ENCODE peak calls at places on chromosomes 3 and 15, in four cellular contexts. One of them, this sample, is unnamed.

GRCh38 chr15:31306426-31307269 is 20.0 kb upstream of the KLF13 start:
- DNase-seq in CD8-positive, alpha-beta memory T cell: no peak
- DNase-seq in heart left ventricle: peak; percentile 83
- DNase-seq in D341Med: no peak
- DNase-seq in this sample: no peak

GRCh38 chr3:182794455-182794773 is 1.1 kb downstream of the ATP11B start:
- DNase-seq in D341Med: no peak
- DNase-seq in heart left ventricle: no peak
- DNase-seq in CD8-positive, alpha-beta memory T cell: peak; percentile 13
- DNase-seq in this sample: no peak

GRCh38 chr3:156803949-156804741 is 22.0 kb upstream of the LEKR1 start:
- DNase-seq in CD8-positive, alpha-beta memory T cell: no peak
- DNase-seq in heart left ventricle: no peak
- DNase-seq in D341Med: no peak
- DNase-seq in this sample: no peak

GRCh38 chr3:82493858-82494257 is 732.4 kb upstream of the GBE1 start:
- DNase-seq in heart left ventricle: no peak
- DNase-seq in CD8-positive, alpha-beta memory T cell: no peak
- DNase-seq in D341Med: no peak
- DNase-seq in this sample: no peak

GRCh38 chr3:159059395-159059794 is 257.5 kb downstream of the MFSD1 start:
- DNase-seq in heart left ventricle: no peak
- DNase-seq in D341Med: no peak
- DNase-seq in CD8-positive, alpha-beta memory T cell: no peak
- DNase-seq in this sample: no peak

GRCh38 chr3:113802795-113803455 is 35.7 kb upstream of the GRAMD1C start:
- DNase-seq in heart left ventricle: no peak
- DNase-seq in D341Med: no peak
- DNase-seq in CD8-positive, alpha-beta memory T cell: no peak
- DNase-seq in this sample: no peak

GRCh38 chr3:173371848-173372487 is 25.6 kb upstream of the NLGN1 start:
- DNase-seq in D341Med: peak; percentile 50
- DNase-seq in CD8-positive, alpha-beta memory T cell: no peak
- DNase-seq in heart left ventricle: peak; percentile 41
- DNase-seq in this sample: peak; percentile 34

GRCh38 chr3:71150293-71150954 is 433.1 kb downstream of the FOXP1 start:
- DNase-seq in D341Med: no peak
- DNase-seq in CD8-positive, alpha-beta memory T cell: no peak
- DNase-seq in heart left ventricle: no peak
- DNase-seq in this sample: peak; percentile 27

GRCh38 chr15:45276851-45277250 is 24.8 kb downstream of the SLC28A2 start:
- DNase-seq in D341Med: no peak
- DNase-seq in heart left ventricle: no peak
- DNase-seq in CD8-positive, alpha-beta memory T cell: peak; percentile 11
- DNase-seq in this sample: peak; percentile 21

GRCh38 chr15:75342221-75342620 is 4.6 kb upstream of the NEIL1 start:
- DNase-seq in D341Med: no peak
- DNase-seq in CD8-positive, alpha-beta memory T cell: no peak
- DNase-seq in heart left ventricle: peak; percentile 2
- DNase-seq in this sample: no peak

GRCh38 chr15:81024265-81024875 is 23.6 kb downstream of the TLNRD1 start:
- DNase-seq in heart left ventricle: no peak
- DNase-seq in D341Med: no peak
- DNase-seq in CD8-positive, alpha-beta memory T cell: no peak
- DNase-seq in this sample: no peak

GRCh38 chr15:101451192-101451799 is 38.2 kb downstream of the PCSK6 start:
- DNase-seq in D341Med: no peak
- DNase-seq in CD8-positive, alpha-beta memory T cell: no peak
- DNase-seq in heart left ventricle: peak; percentile 87
- DNase-seq in this sample: no peak

GRCh38 chr15:30044377-30044776 is 38.4 kb upstream of the GOLGA8J start:
- DNase-seq in CD8-positive, alpha-beta memory T cell: no peak
- DNase-seq in D341Med: no peak
- DNase-seq in heart left ventricle: no peak
- DNase-seq in this sample: no peak

GRCh38 chr15:41334293-41335120 is 1.8 kb downstream of the NUSAP1 start:
- DNase-seq in D341Med: no peak
- DNase-seq in CD8-positive, alpha-beta memory T cell: no peak
- DNase-seq in heart left ventricle: no peak
- DNase-seq in this sample: no peak

GRCh38 chr3:171687064-171687463 is 123.2 kb downstream of the PLD1 start:
- DNase-seq in D341Med: no peak
- DNase-seq in heart left ventricle: no peak
- DNase-seq in CD8-positive, alpha-beta memory T cell: no peak
- DNase-seq in this sample: no peak

GRCh38 chr3:141360888-141361598 is 7.3 kb upstream of the ZBTB38 start:
- DNase-seq in heart left ventricle: no peak
- DNase-seq in CD8-positive, alpha-beta memory T cell: peak; percentile 24
- DNase-seq in D341Med: peak; percentile 57
- DNase-seq in this sample: peak; percentile 90

GRCh38 chr3:40470706-40471105 is 6.2 kb upstream of the ZNF619 start:
- DNase-seq in heart left ventricle: no peak
- DNase-seq in D341Med: no peak
- DNase-seq in CD8-positive, alpha-beta memory T cell: no peak
- DNase-seq in this sample: no peak

GRCh38 chr15:85649372-85649771 is 145.4 kb downstream of the KLHL25 start:
- DNase-seq in D341Med: no peak
- DNase-seq in heart left ventricle: no peak
- DNase-seq in CD8-positive, alpha-beta memory T cell: peak; percentile 6
- DNase-seq in this sample: peak; percentile 90

GRCh38 chr3:72445827-72446405 is 402.3 kb downstream of the SHQ1 start:
- DNase-seq in heart left ventricle: no peak
- DNase-seq in CD8-positive, alpha-beta memory T cell: no peak
- DNase-seq in D341Med: no peak
- DNase-seq in this sample: peak; percentile 3

GRCh38 chr3:156388469-156389150 is 166.3 kb downstream of the SSR3 start:
- DNase-seq in heart left ventricle: peak; percentile 69
- DNase-seq in D341Med: no peak
- DNase-seq in CD8-positive, alpha-beta memory T cell: no peak
- DNase-seq in this sample: peak; percentile 84

GRCh38 chr15:87322223-87322622 is 934.3 kb downstream of the NTRK3 start:
- DNase-seq in heart left ventricle: no peak
- DNase-seq in D341Med: no peak
- DNase-seq in CD8-positive, alpha-beta memory T cell: no peak
- DNase-seq in this sample: no peak

GRCh38 chr15:41698779-41699178 is 38.6 kb downstream of the MGA start:
- DNase-seq in heart left ventricle: no peak
- DNase-seq in D341Med: no peak
- DNase-seq in CD8-positive, alpha-beta memory T cell: no peak
- DNase-seq in this sample: peak; percentile 70

GRCh38 chr3:65314265-65314664 is 626.5 kb upstream of the ADAMTS9 start:
- DNase-seq in D341Med: no peak
- DNase-seq in heart left ventricle: no peak
- DNase-seq in CD8-positive, alpha-beta memory T cell: no peak
- DNase-seq in this sample: no peak

GRCh38 chr3:125310623-125311076 is 64.5 kb downstream of the ZNF148 start:
- DNase-seq in heart left ventricle: no peak
- DNase-seq in D341Med: no peak
- DNase-seq in CD8-positive, alpha-beta memory T cell: peak; percentile 44
- DNase-seq in this sample: no peak

GRCh38 chr3:6120786-6121185 is 740.1 kb upstream of the GRM7 start:
- DNase-seq in heart left ventricle: no peak
- DNase-seq in D341Med: no peak
- DNase-seq in CD8-positive, alpha-beta memory T cell: no peak
- DNase-seq in this sample: no peak

GRCh38 chr15:85826756-85827515 is 32.2 kb upstream of the KLHL25 start:
- DNase-seq in CD8-positive, alpha-beta memory T cell: no peak
- DNase-seq in D341Med: no peak
- DNase-seq in heart left ventricle: no peak
- DNase-seq in this sample: peak; percentile 22

GRCh38 chr3:152399374-152399773 is 130.6 kb downstream of the MBNL1 start:
- DNase-seq in CD8-positive, alpha-beta memory T cell: no peak
- DNase-seq in D341Med: no peak
- DNase-seq in heart left ventricle: no peak
- DNase-seq in this sample: peak; percentile 76

GRCh38 chr3:18681946-18682345 is 256.8 kb upstream of the SATB1 start:
- DNase-seq in CD8-positive, alpha-beta memory T cell: no peak
- DNase-seq in heart left ventricle: no peak
- DNase-seq in D341Med: no peak
- DNase-seq in this sample: no peak

GRCh38 chr3:112424394-112424793 is 74.9 kb downstream of the BTLA start:
- DNase-seq in CD8-positive, alpha-beta memory T cell: no peak
- DNase-seq in D341Med: no peak
- DNase-seq in heart left ventricle: no peak
- DNase-seq in this sample: peak; percentile 44

GRCh38 chr3:61562810-61563613 is 1.6 kb downstream of the PTPRG start:
- DNase-seq in CD8-positive, alpha-beta memory T cell: no peak
- DNase-seq in D341Med: peak; percentile 65
- DNase-seq in heart left ventricle: peak; percentile 60
- DNase-seq in this sample: peak; percentile 35

GRCh38 chr3:147654827-147655226 is 245.7 kb downstream of the ZIC1 start:
- DNase-seq in D341Med: no peak
- DNase-seq in CD8-positive, alpha-beta memory T cell: no peak
- DNase-seq in heart left ventricle: no peak
- DNase-seq in this sample: no peak

GRCh38 chr3:170205302-170205701 is 16.9 kb upstream of the PRKCI start:
- DNase-seq in CD8-positive, alpha-beta memory T cell: no peak
- DNase-seq in heart left ventricle: no peak
- DNase-seq in D341Med: no peak
- DNase-seq in this sample: no peak

GRCh38 chr3:194257030-194257657 is 94.0 kb downstream of the CPN2 start:
- DNase-seq in CD8-positive, alpha-beta memory T cell: no peak
- DNase-seq in D341Med: no peak
- DNase-seq in heart left ventricle: no peak
- DNase-seq in this sample: no peak